ENCODE peak calls at places on chromosomes 5 and 9, in five cellular contexts. W is pancreas; C is mesendoderm; N is left ventricle myocardium superior; X is stimulated activated CD4-positive, alpha-beta T cell treated with anti-CD3 and anti-CD28 coated beads, TNF-alpha, amount 100 ng/mL, for 4 hours. F is an unnamed sample.

GRCh38 chr9:20305457-20305856 is 316.8 kb downstream of the MLLT3 start:
- DNase-seq in W (no peak), C (no peak), N (no peak), X (no peak), F (no peak)

GRCh38 chr5:9148242-9148641 is 397.6 kb downstream of the SEMA5A start:
- DNase-seq in W (no peak), C (no peak), N (no peak), X (no peak), F (no peak)

GRCh38 chr9:19948021-19948420 is 159.2 kb upstream of the SLC24A2 start:
- DNase-seq in W (no peak), C (no peak), N (no peak), X (no peak), F (no peak)

GRCh38 chr9:73239868-73240267 is 88.2 kb downstream of the ANXA1 start:
- DNase-seq in W (no peak), C (no peak), N (no peak), X (no peak), F (no peak)

GRCh38 chr9:95171596-95171995 is 145.9 kb downstream of the FANCC start:
- DNase-seq in W (no peak), C (no peak), N (no peak), X (no peak), F (no peak)

GRCh38 chr9:131666779-131667178 is 73.1 kb downstream of the RAPGEF1 start:
- DNase-seq in W (no peak), C (no peak), N (no peak), X (no peak), F (no peak)

GRCh38 chr5:16550316-16550952 is 66.4 kb downstream of the RETREG1 start:
- DNase-seq in W (no peak), C (peak), N (no peak), X (no peak), F (no peak)

GRCh38 chr9:16442622-16443021 is 427.8 kb downstream of the BNC2 start:
- DNase-seq in W (no peak), C (peak), N (no peak), X (no peak), F (no peak)

GRCh38 chr9:86521936-86522335 is 167.7 kb upstream of the TUT7 start:
- DNase-seq in W (no peak), C (no peak), N (no peak), X (no peak), F (no peak)

GRCh38 chr5:91271999-91272398 is 111.1 kb downstream of the ARRDC3 start:
- DNase-seq in W (no peak), C (no peak), N (no peak), X (no peak), F (no peak)

GRCh38 chr9:91119147-91119546 is 242.6 kb downstream of the AUH start:
- DNase-seq in W (no peak), C (peak), N (no peak), X (no peak), F (no peak)

GRCh38 chr9:75147638-75148037 is 59.3 kb downstream of the OSTF1 start:
- DNase-seq in W (no peak), C (no peak), N (no peak), X (no peak), F (no peak)

GRCh38 chr5:168328804-168329203 is 37.4 kb downstream of the WWC1 start:
- DNase-seq in W (no peak), C (peak), N (no peak), X (no peak), F (no peak)

GRCh38 chr5:9059920-9060691 is 485.8 kb downstream of the SEMA5A start:
- DNase-seq in W (no peak), C (peak), N (peak), X (no peak), F (peak)

GRCh38 chr9:137416563-137417151 is 6.3 kb downstream of the EXD3 start:
- DNase-seq in W (peak), C (no peak), N (peak), X (no peak), F (no peak)

GRCh38 chr5:133049726-133050048 is 2.1 kb upstream of the HSPA4 start:
- DNase-seq in W (no peak), C (no peak), N (no peak), X (no peak), F (no peak)

GRCh38 chr9:85453850-85454249 is 287.9 kb downstream of the AGTPBP1 start:
- DNase-seq in W (no peak), C (no peak), N (peak), X (no peak), F (peak)

GRCh38 chr5:148145916-148146315 is 22.4 kb upstream of the SPINK14 start:
- DNase-seq in W (no peak), C (peak), N (no peak), X (no peak), F (no peak)

GRCh38 chr9:89595646-89596045 is 9.2 kb upstream of the GADD45G start:
- DNase-seq in W (no peak), C (no peak), N (no peak), X (no peak), F (peak)

GRCh38 chr5:115414406-115415142 is 118.1 kb upstream of the CCDC112 start:
- DNase-seq in W (no peak), C (no peak), N (peak), X (no peak), F (peak)